ENCODE peak calls at places on chromosomes 16 and 17, in ten cellular contexts. D is AG08395; G is iris pigment epithelial cell; U is activated CD4-positive, alpha-beta T cell treated with anti-CD3 and anti-CD28 coated beads for 4 hours; L is ELR; E is lung microvascular endothelial cell; Y is DMS79 treated with DMSO at 0.1 percent for 48 hours; A is NCI-H446; S is neural crest cell; Z is T-helper 2 cell. T is an unnamed sample.

GRCh38 chr16:49467540-49468372 is 94.2 kb downstream of the C16orf78 start:
- DNase-seq in D (no peak), G (no peak), U (no peak), L (no peak), E (no peak), Y (no peak), A (no peak), S (no peak), Z (no peak), T (no peak)

GRCh38 chr16:26830716-26831115 is 236.0 kb upstream of the C16orf82 start:
- DNase-seq in D (no peak), G (no peak), U (no peak), L (no peak), E (no peak), Y (no peak), A (no peak), S (no peak), Z (no peak), T (no peak)

GRCh38 chr17:77354721-77355455 is 214.1 kb downstream of the SEC14L1 start:
- DNase-seq in D (peak), G (peak), U (no peak), L (peak), E (no peak), Y (no peak), A (peak), S (no peak), Z (no peak), T (peak)

GRCh38 chr17:1975573-1975972 is 49.6 kb downstream of the RTN4RL1 start:
- DNase-seq in D (no peak), G (no peak), U (no peak), L (no peak), E (no peak), Y (no peak), A (no peak), S (no peak), Z (no peak), T (no peak)

GRCh38 chr17:3738562-3739295 is 15.0 kb downstream of the HASPIN start:
- DNase-seq in D (no peak), G (no peak), U (peak), L (no peak), E (no peak), Y (peak), A (no peak), S (no peak), Z (peak), T (peak)

GRCh38 chr17:51398647-51399046 is 138.3 kb downstream of the UTP18 start:
- DNase-seq in D (no peak), G (no peak), U (no peak), L (no peak), E (no peak), Y (no peak), A (no peak), S (no peak), Z (no peak), T (no peak)

GRCh38 chr16:15639061-15639568 is 3.8 kb downstream of the MARF1 start:
- DNase-seq in D (no peak), G (no peak), U (no peak), L (no peak), E (no peak), Y (no peak), A (no peak), S (no peak), Z (no peak), T (no peak)

GRCh38 chr17:30832438-30832790 is 648 bp downstream of the ATAD5 start:
- DNase-seq in D (no peak), G (no peak), U (no peak), L (peak), E (no peak), Y (no peak), A (no peak), S (no peak), Z (no peak), T (no peak)

GRCh38 chr16:9053006-9053601 is 38.3 kb upstream of the HAPSTR1 start:
- DNase-seq in D (peak), G (peak), U (no peak), L (peak), E (peak), Y (no peak), A (peak), S (peak), Z (no peak), T (peak)

GRCh38 chr17:5115673-5116651 is at the start of gene USP6:
- DNase-seq in D (no peak), G (no peak), U (no peak), L (no peak), E (no peak), Y (no peak), A (no peak), S (no peak), Z (no peak), T (no peak)

GRCh38 chr16:10250137-10250850 is 68.1 kb upstream of the GRIN2A start:
- DNase-seq in D (no peak), G (no peak), U (no peak), L (no peak), E (no peak), Y (peak), A (no peak), S (no peak), Z (no peak), T (no peak)

GRCh38 chr16:88320947-88321634 is 61.7 kb upstream of the ZNF469 start:
- DNase-seq in D (no peak), G (peak), U (no peak), L (peak), E (no peak), Y (no peak), A (no peak), S (no peak), Z (no peak), T (no peak)

GRCh38 chr17:57911021-57911420 is 44.2 kb downstream of the CUEDC1 start:
- DNase-seq in D (no peak), G (no peak), U (no peak), L (no peak), E (no peak), Y (no peak), A (no peak), S (no peak), Z (no peak), T (no peak)

GRCh38 chr16:51682905-51683304 is 531.8 kb upstream of the SALL1 start:
- DNase-seq in D (no peak), G (no peak), U (no peak), L (no peak), E (no peak), Y (no peak), A (no peak), S (no peak), Z (no peak), T (no peak)

GRCh38 chr17:2484876-2485275 is 26.8 kb downstream of the METTL16 start:
- DNase-seq in D (no peak), G (peak), U (no peak), L (no peak), E (no peak), Y (peak), A (no peak), S (no peak), Z (no peak), T (no peak)

GRCh38 chr16:65229191-65229662 is 107.4 kb upstream of the CDH11 start:
- DNase-seq in D (peak), G (peak), U (no peak), L (no peak), E (no peak), Y (no peak), A (no peak), S (no peak), Z (no peak), T (peak)

GRCh38 chr17:50049636-50050035 is 6.3 kb upstream of the ITGA3 start:
- DNase-seq in D (no peak), G (no peak), U (no peak), L (no peak), E (no peak), Y (peak), A (no peak), S (no peak), Z (no peak), T (no peak)

GRCh38 chr16:11130978-11131665 is 124.9 kb downstream of the SOCS1 start:
- DNase-seq in D (no peak), G (no peak), U (no peak), L (no peak), E (no peak), Y (no peak), A (no peak), S (no peak), Z (no peak), T (no peak)

GRCh38 chr16:71460246-71460645 is 1.8 kb downstream of the ZNF23 start:
- DNase-seq in D (peak), G (peak), U (no peak), L (peak), E (peak), Y (no peak), A (no peak), S (no peak), Z (no peak), T (peak)

GRCh38 chr17:50687200-50688066 is 20.3 kb downstream of the ANKRD40 start:
- DNase-seq in D (no peak), G (no peak), U (no peak), L (no peak), E (no peak), Y (no peak), A (peak), S (no peak), Z (no peak), T (no peak)

GRCh38 chr16:10497132-10498088 is 83.0 kb downstream of the EMP2 start:
- DNase-seq in D (no peak), G (no peak), U (no peak), L (no peak), E (no peak), Y (no peak), A (no peak), S (no peak), Z (no peak), T (no peak)

GRCh38 chr17:50396261-50397110 is 837 bp downstream of the LRRC59 start:
- DNase-seq in D (peak), G (peak), U (peak), L (peak), E (peak), Y (no peak), A (peak), S (no peak), Z (peak), T (peak)

GRCh38 chr16:85046957-85047866 is 19.6 kb downstream of the KIAA0513 start:
- DNase-seq in D (no peak), G (no peak), U (no peak), L (no peak), E (no peak), Y (no peak), A (no peak), S (no peak), Z (no peak), T (no peak)

GRCh38 chr16:19330801-19331484 is 45.4 kb downstream of the CLEC19A start:
- DNase-seq in D (peak), G (peak), U (no peak), L (peak), E (no peak), Y (no peak), A (no peak), S (no peak), Z (no peak), T (peak)

GRCh38 chr17:58229881-58230280 is 8.5 kb upstream of the LPO start:
- DNase-seq in D (no peak), G (no peak), U (no peak), L (no peak), E (no peak), Y (no peak), A (no peak), S (no peak), Z (no peak), T (no peak)

GRCh38 chr17:45404870-45405249 is 27.8 kb downstream of the ARHGAP27 start:
- DNase-seq in D (no peak), G (no peak), U (no peak), L (no peak), E (no peak), Y (no peak), A (no peak), S (no peak), Z (no peak), T (no peak)

GRCh38 chr16:65510850-65511249 is 389.0 kb upstream of the CDH11 start:
- DNase-seq in D (no peak), G (peak), U (no peak), L (peak), E (no peak), Y (no peak), A (no peak), S (no peak), Z (no peak), T (peak)

GRCh38 chr17:29677139-29677834 is 54.6 kb upstream of the CORO6 start:
- DNase-seq in D (no peak), G (no peak), U (no peak), L (no peak), E (no peak), Y (no peak), A (no peak), S (no peak), Z (no peak), T (no peak)

GRCh38 chr17:33310296-33310695 is 17.2 kb upstream of the ASIC2 start:
- DNase-seq in D (no peak), G (no peak), U (no peak), L (no peak), E (no peak), Y (no peak), A (no peak), S (no peak), Z (no peak), T (no peak)

T was measured in IMR-90.